ENCODE peak calls at places on chromosomes 7 and 10, in eight cellular contexts. T is CD8-positive, alpha-beta memory T cell; P is kidney; V is left ventricle myocardium inferior; O is HCT116; A is heart right ventricle; D is tibial nerve; K is left lung. G is an unnamed sample.

GRCh38 chr10:105952153-105952552 is 1212.4 kb downstream of the SORCS1 start:
- DNase-seq in T (no peak), P (peak; percentile 76), V (no peak), O (no peak), A (no peak), D (no peak), K (no peak), G (no peak)

GRCh38 chr10:73591935-73592699 is 975 bp upstream of the USP54 start:
- DNase-seq in T (no peak), P (peak; percentile 73), V (peak; percentile 30), O (peak; percentile 48), A (peak; percentile 67), D (peak; percentile 76), K (no peak), G (peak; percentile 65)

GRCh38 chr10:86709786-86710185 is 41.5 kb downstream of the LDB3 start:
- DNase-seq in T (no peak), P (no peak), V (no peak), O (no peak), A (no peak), D (no peak), K (no peak), G (peak; percentile 61)

GRCh38 chr7:43513236-43513635 is 69.7 kb upstream of the STK17A start:
- DNase-seq in T (no peak), P (no peak), V (no peak), O (no peak), A (no peak), D (no peak), K (no peak), G (no peak)

GRCh38 chr10:125121003-125121402 is 39.4 kb downstream of the CTBP2 start:
- DNase-seq in T (no peak), P (no peak), V (no peak), O (peak; percentile 88), A (no peak), D (no peak), K (peak; percentile 60), G (no peak)

GRCh38 chr10:62996925-62997324 is 136.2 kb upstream of the NRBF2 start:
- DNase-seq in T (no peak), P (no peak), V (peak; percentile 15), O (no peak), A (peak; percentile 5), D (no peak), K (no peak), G (no peak)

GRCh38 chr10:79400567-79401004 is 44.8 kb downstream of the ZCCHC24 start:
- DNase-seq in T (peak; percentile 65), P (peak; percentile 64), V (no peak), O (peak; percentile 8), A (no peak), D (no peak), K (peak; percentile 87), G (peak; percentile 86)

GRCh38 chr7:146255604-146256003 is 139.0 kb downstream of the CNTNAP2 start:
- DNase-seq in T (no peak), P (no peak), V (no peak), O (no peak), A (no peak), D (no peak), K (no peak), G (no peak)

GRCh38 chr10:59090804-59091203 is 85.6 kb upstream of the PHYHIPL start:
- DNase-seq in T (no peak), P (no peak), V (no peak), O (no peak), A (no peak), D (no peak), K (no peak), G (no peak)

GRCh38 chr7:55214707-55215106 is 150.4 kb upstream of the LANCL2 start:
- DNase-seq in T (no peak), P (no peak), V (no peak), O (no peak), A (no peak), D (no peak), K (no peak), G (no peak)

GRCh38 chr7:30988346-30989005 is 24.7 kb downstream of the GHRHR start:
- DNase-seq in T (no peak), P (peak; percentile 94), V (peak; percentile 56), O (no peak), A (no peak), D (no peak), K (peak; percentile 86), G (peak; percentile 74)

GRCh38 chr10:46197050-46197449 is 89.7 kb upstream of the ANTXRL start:
- DNase-seq in T (no peak), P (no peak), V (no peak), O (no peak), A (no peak), D (no peak), K (no peak), G (no peak)

GRCh38 chr7:151431281-151431767 is 8.6 kb downstream of the CRYGN start:
- DNase-seq in T (no peak), P (no peak), V (no peak), O (no peak), A (no peak), D (no peak), K (no peak), G (peak; percentile 53)

GRCh38 chr10:133466683-133467275 is 13.0 kb downstream of the SCART1 start:
- DNase-seq in T (no peak), P (peak; percentile 62), V (no peak), O (no peak), A (no peak), D (no peak), K (peak; percentile 18), G (peak; percentile 48)
- H3K9me3 ChIP-seq in T (no peaks in the 10 kb centered on the region), P (no peaks in the 10 kb centered on the region), V (no peaks in the 10 kb centered on the region), O (no peaks in the 10 kb centered on the region), A (peaks cover 14% of the 10 kb centered on the region), D (no peaks in the 10 kb centered on the region), K (no peaks in the 10 kb centered on the region), G (no peaks in the 10 kb centered on the region)

GRCh38 chr10:94003496-94003895 is 9.8 kb downstream of the PLCE1 start:
- DNase-seq in T (no peak), P (no peak), V (no peak), O (no peak), A (no peak), D (no peak), K (no peak), G (no peak)

GRCh38 chr10:93999401-93999851 is 5.7 kb downstream of the PLCE1 start:
- DNase-seq in T (no peak), P (no peak), V (peak; percentile 52), O (no peak), A (peak; percentile 53), D (peak; percentile 70), K (peak; percentile 67), G (peak; percentile 95)

GRCh38 chr10:94000638-94001420 is 7.1 kb downstream of the PLCE1 start:
- DNase-seq in T (no peak), P (no peak), V (no peak), O (no peak), A (no peak), D (no peak), K (no peak), G (no peak)

GRCh38 chr10:94005050-94005449 is 11.3 kb downstream of the PLCE1 start:
- DNase-seq in T (no peak), P (no peak), V (no peak), O (no peak), A (no peak), D (no peak), K (no peak), G (no peak)

DNA sequence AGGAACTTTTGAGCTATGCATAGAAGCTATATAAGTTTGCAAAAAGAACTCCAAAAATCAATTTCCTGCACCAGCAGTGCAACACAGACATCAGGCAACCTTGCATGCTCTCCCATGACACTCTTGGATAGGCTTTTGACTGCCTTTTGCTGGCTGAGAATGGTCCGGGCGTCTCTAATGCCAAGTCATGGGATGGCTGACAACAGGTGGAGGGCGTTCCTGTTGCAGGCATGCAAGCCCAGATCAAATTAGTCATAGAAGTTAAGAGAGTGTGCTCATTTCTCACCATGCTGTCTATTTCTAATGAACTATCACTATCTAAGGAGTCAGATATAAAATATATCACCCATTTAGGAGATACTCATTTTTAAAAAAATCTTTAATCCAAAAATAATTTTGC is 8.4 kb downstream of the PLCE1 start:
- DNase-seq in T (no peak), P (no peak), V (peak; percentile 24), O (no peak), A (peak; percentile 43), D (no peak), K (no peak), G (no peak)
- H3K27ac ChIP-seq in T (no peak overlapping the region), P (no peak overlapping the region), V (peak overlapping the region; percentile 5), O (no peak overlapping the region), A (no peak overlapping the region), D (peak overlapping the region; percentile 79), K (no peak overlapping the region), G (no peak overlapping the region)

GRCh38 chr7:157827045-157827862 is 490.4 kb downstream of the DNAJB6 start:
- DNase-seq in T (no peak), P (peak; percentile 29), V (no peak), O (no peak), A (no peak), D (no peak), K (peak; percentile 54), G (no peak)

GRCh38 chr7:157829491-157829890 is 492.7 kb downstream of the DNAJB6 start:
- DNase-seq in T (no peak), P (peak; percentile 54), V (no peak), O (no peak), A (no peak), D (no peak), K (peak; percentile 41), G (no peak)

GRCh38 chr7:157827863-157828160 is 491.0 kb downstream of the DNAJB6 start:
- DNase-seq in T (no peak), P (peak; percentile 40), V (no peak), O (no peak), A (no peak), D (no peak), K (no peak), G (no peak)

GRCh38 chr7:157828881-157829280 is 492.1 kb downstream of the DNAJB6 start:
- DNase-seq in T (no peak), P (no peak), V (no peak), O (no peak), A (no peak), D (no peak), K (peak; percentile 47), G (no peak)

DNA sequence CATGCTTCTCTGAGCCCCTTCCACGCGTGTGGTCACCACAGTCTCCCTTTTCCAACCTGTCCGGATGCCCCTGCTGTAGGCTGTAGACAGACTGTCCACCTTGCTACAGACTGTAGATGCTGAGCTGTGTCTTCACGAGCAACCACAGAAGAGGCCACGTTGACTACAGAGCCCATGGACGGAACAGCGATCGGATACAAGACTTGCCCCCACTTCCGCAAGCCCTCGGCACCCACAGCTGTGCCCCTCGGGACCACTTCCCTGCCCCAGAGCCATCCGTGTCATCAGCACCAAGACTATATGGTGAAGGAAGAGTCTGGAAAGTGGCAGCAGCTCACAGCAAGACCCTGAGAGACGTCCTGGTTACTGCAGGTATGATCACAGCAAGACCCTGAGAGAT is 491.4 kb downstream of the DNAJB6 start:
- DNase-seq in T (no peak), P (peak; percentile 29), V (no peak), O (no peak), A (no peak), D (no peak), K (peak; percentile 20), G (no peak)
- H3K9me3 ChIP-seq in T (no peaks in the 10 kb centered on the region), P (no peaks in the 10 kb centered on the region), V (no peaks in the 10 kb centered on the region), O (no peaks in the 10 kb centered on the region), A (no peaks in the 10 kb centered on the region), D (no peaks in the 10 kb centered on the region), K (no peaks in the 10 kb centered on the region), G (no peaks in the 10 kb centered on the region)

DNA sequence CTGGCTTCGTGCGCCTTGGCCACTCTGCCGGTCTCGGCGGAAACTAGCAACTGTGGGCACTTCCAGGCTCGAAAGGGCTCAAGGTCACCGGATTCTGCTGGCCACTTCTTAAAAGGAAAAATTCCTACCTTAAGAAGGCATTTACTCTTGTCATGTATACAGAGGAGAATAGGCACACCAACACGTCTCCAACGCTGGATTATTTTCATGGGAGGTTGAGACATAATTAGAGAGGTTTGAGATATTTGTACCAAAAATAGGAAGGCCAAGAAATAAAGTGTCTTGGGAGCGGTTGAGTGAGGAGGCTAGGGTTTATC is 4.5 kb upstream of the CYP26A1 start:
- DNase-seq in T (no peak), P (no peak), V (no peak), O (no peak), A (no peak), D (no peak), K (no peak), G (peak; percentile 73)
- H3K27ac ChIP-seq in T (no peak overlapping the region), P (no peak overlapping the region), V (no peak overlapping the region), O (no peak overlapping the region), A (no peak overlapping the region), D (no peak overlapping the region), K (no peak overlapping the region), G (no peak overlapping the region)

G was measured in osteoblast.